ENCODE peak calls at places on chromosomes 5 and 9, in nine cellular contexts. One of them, this sample, is unnamed.

GRCh38 chr5:134917070-134917831 is 12.3 kb downstream of the PCBD2 start:
- DNase-seq in HCT116: no peak
- DNase-seq in PC-3: peak; percentile 11
- DNase-seq in transverse colon: no peak
- DNase-seq in tibial artery: no peak
- DNase-seq in coronary artery: no peak
- DNase-seq in neuronal stem cell: no peak
- DNase-seq in mammary epithelial cell: no peak
- DNase-seq in SK-N-SH: no peak
- DNase-seq in this sample: no peak

GRCh38 chr5:41956943-41957342 is 31.9 kb downstream of the FBXO4 start:
- DNase-seq in mammary epithelial cell: no peak
- DNase-seq in HCT116: no peak
- DNase-seq in coronary artery: no peak
- DNase-seq in SK-N-SH: no peak
- DNase-seq in transverse colon: no peak
- DNase-seq in tibial artery: no peak
- DNase-seq in PC-3: no peak
- DNase-seq in neuronal stem cell: no peak
- DNase-seq in this sample: no peak

GRCh38 chr5:68141494-68141893 is 74.1 kb upstream of the PIK3R1 start:
- DNase-seq in transverse colon: no peak
- DNase-seq in SK-N-SH: no peak
- DNase-seq in neuronal stem cell: no peak
- DNase-seq in mammary epithelial cell: no peak
- DNase-seq in coronary artery: no peak
- DNase-seq in tibial artery: no peak
- DNase-seq in HCT116: no peak
- DNase-seq in PC-3: no peak
- DNase-seq in this sample: no peak

GRCh38 chr5:157451806-157452205 is 8.2 kb upstream of the NIPAL4 start:
- DNase-seq in PC-3: no peak
- DNase-seq in neuronal stem cell: no peak
- DNase-seq in tibial artery: no peak
- DNase-seq in transverse colon: no peak
- DNase-seq in mammary epithelial cell: no peak
- DNase-seq in HCT116: no peak
- DNase-seq in coronary artery: peak; percentile 21
- DNase-seq in SK-N-SH: no peak
- DNase-seq in this sample: no peak

GRCh38 chr9:1604942-1605560 is 410.1 kb upstream of the SMARCA2 start:
- DNase-seq in tibial artery: no peak
- DNase-seq in coronary artery: no peak
- DNase-seq in neuronal stem cell: peak; percentile 24
- DNase-seq in HCT116: no peak
- DNase-seq in PC-3: peak; percentile 51
- DNase-seq in transverse colon: no peak
- DNase-seq in SK-N-SH: peak; percentile 9
- DNase-seq in mammary epithelial cell: peak; percentile 8
- DNase-seq in this sample: no peak

GRCh38 chr5:167720676-167721260 is 570.7 kb upstream of the WWC1 start:
- DNase-seq in coronary artery: no peak
- DNase-seq in HCT116: no peak
- DNase-seq in SK-N-SH: no peak
- DNase-seq in neuronal stem cell: no peak
- DNase-seq in transverse colon: no peak
- DNase-seq in PC-3: peak; percentile 6
- DNase-seq in mammary epithelial cell: no peak
- DNase-seq in tibial artery: no peak
- DNase-seq in this sample: peak; percentile 53

GRCh38 chr9:130990362-130991226 is 18.4 kb upstream of the LAMC3 start:
- DNase-seq in HCT116: no peak
- DNase-seq in transverse colon: no peak
- DNase-seq in mammary epithelial cell: no peak
- DNase-seq in tibial artery: no peak
- DNase-seq in SK-N-SH: no peak
- DNase-seq in PC-3: no peak
- DNase-seq in coronary artery: no peak
- DNase-seq in neuronal stem cell: no peak
- DNase-seq in this sample: no peak

GRCh38 chr5:39024884-39025283 is 49.3 kb downstream of the RICTOR start:
- DNase-seq in coronary artery: no peak
- DNase-seq in PC-3: peak; percentile 60
- DNase-seq in transverse colon: no peak
- DNase-seq in SK-N-SH: no peak
- DNase-seq in tibial artery: no peak
- DNase-seq in HCT116: no peak
- DNase-seq in neuronal stem cell: no peak
- DNase-seq in mammary epithelial cell: peak; percentile 56
- DNase-seq in this sample: no peak

GRCh38 chr5:88792144-88792840 is 90.7 kb downstream of the MEF2C start:
- DNase-seq in coronary artery: no peak
- DNase-seq in neuronal stem cell: no peak
- DNase-seq in tibial artery: no peak
- DNase-seq in PC-3: peak; percentile 63
- DNase-seq in transverse colon: no peak
- DNase-seq in mammary epithelial cell: no peak
- DNase-seq in HCT116: no peak
- DNase-seq in SK-N-SH: no peak
- DNase-seq in this sample: no peak

GRCh38 chr5:173247050-173247449 is 12.0 kb upstream of the NKX2-5 start:
- DNase-seq in neuronal stem cell: no peak
- DNase-seq in coronary artery: no peak
- DNase-seq in tibial artery: no peak
- DNase-seq in transverse colon: no peak
- DNase-seq in mammary epithelial cell: no peak
- DNase-seq in SK-N-SH: no peak
- DNase-seq in HCT116: no peak
- DNase-seq in PC-3: no peak
- DNase-seq in this sample: no peak

GRCh38 chr5:173243808-173244305 is 8.9 kb upstream of the NKX2-5 start:
- DNase-seq in neuronal stem cell: no peak
- DNase-seq in HCT116: no peak
- DNase-seq in PC-3: no peak
- DNase-seq in mammary epithelial cell: no peak
- DNase-seq in SK-N-SH: no peak
- DNase-seq in tibial artery: no peak
- DNase-seq in transverse colon: no peak
- DNase-seq in coronary artery: no peak
- DNase-seq in this sample: no peak

GRCh38 chr5:173247504-173247903 is 12.5 kb upstream of the NKX2-5 start:
- DNase-seq in coronary artery: no peak
- DNase-seq in neuronal stem cell: no peak
- DNase-seq in HCT116: no peak
- DNase-seq in mammary epithelial cell: no peak
- DNase-seq in tibial artery: no peak
- DNase-seq in transverse colon: no peak
- DNase-seq in PC-3: no peak
- DNase-seq in SK-N-SH: no peak
- DNase-seq in this sample: no peak

GRCh38 chr5:173245319-173246134 is 10.5 kb upstream of the NKX2-5 start:
- DNase-seq in tibial artery: no peak
- DNase-seq in neuronal stem cell: no peak
- DNase-seq in PC-3: no peak
- DNase-seq in mammary epithelial cell: no peak
- DNase-seq in transverse colon: no peak
- DNase-seq in coronary artery: no peak
- DNase-seq in HCT116: no peak
- DNase-seq in SK-N-SH: no peak
- DNase-seq in this sample: no peak

GRCh38 chr5:173246135-173246495 is 11.1 kb upstream of the NKX2-5 start:
- DNase-seq in tibial artery: no peak
- DNase-seq in HCT116: no peak
- DNase-seq in PC-3: no peak
- DNase-seq in neuronal stem cell: no peak
- DNase-seq in coronary artery: no peak
- DNase-seq in transverse colon: no peak
- DNase-seq in mammary epithelial cell: no peak
- DNase-seq in SK-N-SH: no peak
- DNase-seq in this sample: no peak
- H3K27ac ChIP-seq in tibial artery: no peak overlapping the region
- H3K27ac ChIP-seq in HCT116: no peak overlapping the region
- H3K27ac ChIP-seq in PC-3: no peak overlapping the region
- H3K27ac ChIP-seq in neuronal stem cell: no peak overlapping the region
- H3K27ac ChIP-seq in coronary artery: no peak overlapping the region
- H3K27ac ChIP-seq in transverse colon: no peak overlapping the region
- H3K27ac ChIP-seq in mammary epithelial cell: no peak overlapping the region
- H3K27ac ChIP-seq in SK-N-SH: no peak overlapping the region
- H3K27ac ChIP-seq in this sample: no peak overlapping the region

GRCh38 chr9:136685216-136685615 is 2.0 kb downstream of the AGPAT2 start:
- DNase-seq in coronary artery: no peak
- DNase-seq in neuronal stem cell: no peak
- DNase-seq in mammary epithelial cell: no peak
- DNase-seq in PC-3: no peak
- DNase-seq in tibial artery: no peak
- DNase-seq in transverse colon: no peak
- DNase-seq in HCT116: no peak
- DNase-seq in SK-N-SH: no peak
- DNase-seq in this sample: no peak
- H3K4me3 ChIP-seq in coronary artery: no peak overlapping the region
- H3K4me3 ChIP-seq in neuronal stem cell: no peak overlapping the region
- H3K4me3 ChIP-seq in mammary epithelial cell: no peak overlapping the region
- H3K4me3 ChIP-seq in PC-3: no peak overlapping the region
- H3K4me3 ChIP-seq in tibial artery: no peak overlapping the region
- H3K4me3 ChIP-seq in transverse colon: no peak overlapping the region
- H3K4me3 ChIP-seq in HCT116: no peak overlapping the region
- H3K4me3 ChIP-seq in SK-N-SH: no peak overlapping the region
- H3K4me3 ChIP-seq in this sample: no peak overlapping the region

GRCh38 chr5:17802256-17802655 is 168.0 kb downstream of the TAF11L14 start:
- DNase-seq in coronary artery: no peak
- DNase-seq in tibial artery: no peak
- DNase-seq in PC-3: no peak
- DNase-seq in transverse colon: no peak
- DNase-seq in neuronal stem cell: peak; percentile 33
- DNase-seq in SK-N-SH: no peak
- DNase-seq in HCT116: no peak
- DNase-seq in mammary epithelial cell: no peak
- DNase-seq in this sample: no peak

GRCh38 chr5:17794201-17794600 is 159.9 kb downstream of the TAF11L14 start:
- DNase-seq in PC-3: peak; percentile 16
- DNase-seq in tibial artery: no peak
- DNase-seq in SK-N-SH: no peak
- DNase-seq in neuronal stem cell: no peak
- DNase-seq in HCT116: no peak
- DNase-seq in coronary artery: no peak
- DNase-seq in mammary epithelial cell: no peak
- DNase-seq in transverse colon: no peak
- DNase-seq in this sample: no peak

GRCh38 chr5:17799521-17799920 is 165.3 kb downstream of the TAF11L14 start:
- DNase-seq in SK-N-SH: no peak
- DNase-seq in tibial artery: no peak
- DNase-seq in HCT116: no peak
- DNase-seq in neuronal stem cell: no peak
- DNase-seq in transverse colon: no peak
- DNase-seq in PC-3: peak; percentile 72
- DNase-seq in mammary epithelial cell: no peak
- DNase-seq in coronary artery: no peak
- DNase-seq in this sample: no peak

GRCh38 chr5:17794829-17795228 is 160.6 kb downstream of the TAF11L14 start:
- DNase-seq in PC-3: no peak
- DNase-seq in coronary artery: no peak
- DNase-seq in tibial artery: no peak
- DNase-seq in mammary epithelial cell: no peak
- DNase-seq in HCT116: no peak
- DNase-seq in SK-N-SH: no peak
- DNase-seq in neuronal stem cell: no peak
- DNase-seq in transverse colon: no peak
- DNase-seq in this sample: no peak

DNA sequence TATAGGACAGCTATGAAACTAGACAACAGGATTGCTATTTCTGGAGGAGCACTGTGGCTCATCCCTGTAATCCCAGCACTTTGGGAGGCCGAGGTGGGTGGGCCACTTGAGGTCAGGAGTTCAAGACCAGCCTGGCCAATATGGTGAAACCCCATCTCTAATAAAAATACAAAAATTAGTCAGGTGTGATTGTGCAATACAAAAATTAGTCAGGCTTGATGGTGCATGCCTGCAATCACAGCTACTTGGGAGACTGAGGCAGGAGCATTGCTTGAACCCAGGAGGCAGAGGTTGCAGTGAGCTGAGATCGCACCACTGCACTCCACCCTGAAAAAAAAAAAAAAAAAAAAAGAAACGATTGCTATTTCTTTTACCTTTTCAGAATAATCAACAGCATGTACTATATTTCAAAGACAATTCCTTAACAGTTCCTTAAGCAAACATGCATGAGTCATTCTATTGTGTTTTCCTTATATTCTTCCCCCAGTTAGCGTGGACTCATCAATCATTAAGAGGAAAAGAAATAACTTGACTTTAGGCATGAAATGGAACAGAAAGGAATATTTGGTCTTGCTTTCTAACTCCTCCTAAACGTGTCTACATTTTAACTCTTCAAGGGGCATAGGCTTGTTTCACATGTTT is 162.6 kb downstream of the TAF11L14 start:
- DNase-seq in mammary epithelial cell: peak; percentile 52
- DNase-seq in transverse colon: no peak
- DNase-seq in tibial artery: no peak
- DNase-seq in SK-N-SH: no peak
- DNase-seq in PC-3: peak; percentile 70
- DNase-seq in coronary artery: no peak
- DNase-seq in neuronal stem cell: no peak
- DNase-seq in HCT116: no peak
- DNase-seq in this sample: no peak
- H3K27ac ChIP-seq in mammary epithelial cell: no peak overlapping the region
- H3K27ac ChIP-seq in transverse colon: no peak overlapping the region
- H3K27ac ChIP-seq in tibial artery: no peak overlapping the region
- H3K27ac ChIP-seq in SK-N-SH: no peak overlapping the region
- H3K27ac ChIP-seq in PC-3: no peak overlapping the region
- H3K27ac ChIP-seq in coronary artery: no peak overlapping the region
- H3K27ac ChIP-seq in neuronal stem cell: no peak overlapping the region
- H3K27ac ChIP-seq in HCT116: no peak overlapping the region
- H3K27ac ChIP-seq in this sample: no peak overlapping the region

GRCh38 chr9:117416856-117417255 is 2.0 kb upstream of the ASTN2 start:
- DNase-seq in transverse colon: no peak
- DNase-seq in neuronal stem cell: no peak
- DNase-seq in mammary epithelial cell: no peak
- DNase-seq in PC-3: no peak
- DNase-seq in SK-N-SH: no peak
- DNase-seq in HCT116: no peak
- DNase-seq in tibial artery: no peak
- DNase-seq in coronary artery: no peak
- DNase-seq in this sample: no peak

GRCh38 chr9:117414906-117415583 is at the start of gene ASTN2:
- DNase-seq in coronary artery: no peak
- DNase-seq in SK-N-SH: peak; percentile 91
- DNase-seq in HCT116: no peak
- DNase-seq in PC-3: no peak
- DNase-seq in transverse colon: no peak
- DNase-seq in mammary epithelial cell: no peak
- DNase-seq in tibial artery: peak; percentile 62
- DNase-seq in neuronal stem cell: peak; percentile 37
- DNase-seq in this sample: no peak

GRCh38 chr9:117413346-117414219 is 1.3 kb downstream of the ASTN2 start:
- DNase-seq in transverse colon: no peak
- DNase-seq in tibial artery: peak; percentile 60
- DNase-seq in mammary epithelial cell: peak; percentile 1
- DNase-seq in HCT116: no peak
- DNase-seq in coronary artery: no peak
- DNase-seq in neuronal stem cell: peak; percentile 48
- DNase-seq in SK-N-SH: peak; percentile 82
- DNase-seq in PC-3: no peak
- DNase-seq in this sample: no peak

GRCh38 chr9:117414220-117414905 is 494 bp downstream of the ASTN2 start:
- DNase-seq in tibial artery: peak; percentile 63
- DNase-seq in transverse colon: no peak
- DNase-seq in neuronal stem cell: no peak
- DNase-seq in coronary artery: no peak
- DNase-seq in mammary epithelial cell: peak; percentile 18
- DNase-seq in HCT116: no peak
- DNase-seq in PC-3: no peak
- DNase-seq in SK-N-SH: peak; percentile 80
- DNase-seq in this sample: no peak

GRCh38 chr9:117415584-117415937 is 704 bp upstream of the ASTN2 start:
- DNase-seq in mammary epithelial cell: no peak
- DNase-seq in neuronal stem cell: no peak
- DNase-seq in tibial artery: no peak
- DNase-seq in transverse colon: no peak
- DNase-seq in SK-N-SH: peak; percentile 58
- DNase-seq in PC-3: no peak
- DNase-seq in coronary artery: no peak
- DNase-seq in HCT116: no peak
- DNase-seq in this sample: no peak
- H3K4me3 ChIP-seq in mammary epithelial cell: no peak overlapping the region
- H3K4me3 ChIP-seq in neuronal stem cell: peak overlapping the region; percentile 11
- H3K4me3 ChIP-seq in tibial artery: no peak overlapping the region
- H3K4me3 ChIP-seq in transverse colon: no peak overlapping the region
- H3K4me3 ChIP-seq in SK-N-SH: no peak overlapping the region
- H3K4me3 ChIP-seq in PC-3: no peak overlapping the region
- H3K4me3 ChIP-seq in coronary artery: peak overlapping the region; percentile 71
- H3K4me3 ChIP-seq in HCT116: no peak overlapping the region
- H3K4me3 ChIP-seq in this sample: no peak overlapping the region